ENCODE peak calls at places on chromosome 15, in eight cellular contexts. O, F, L, W, A, V, G and K are unnamed samples.

GRCh38 chr15:67883228-67883773 is 43.5 kb upstream of the RNU6-1 start:
- DNase-seq in G (no peak), L (no peak), O (no peak), F (peak), A (no peak), W (no peak), V (no peak), K (no peak)

GRCh38 chr15:76803049-76803571 is 102.0 kb downstream of the SCAPER start:
- DNase-seq in F (no peak), A (no peak), W (no peak), V (no peak), O (no peak), G (no peak), L (no peak), K (no peak)

GRCh38 chr15:71802770-71803169 is 7.6 kb upstream of the NR2E3 start:
- DNase-seq in L (no peak), A (no peak), V (no peak), G (no peak), F (no peak), O (no peak), W (peak), K (no peak)

GRCh38 chr15:80695911-80696651 is 971 bp downstream of the ABHD17C start:
- DNase-seq in O (peak), G (peak), W (no peak), V (peak), L (no peak), A (no peak), F (peak), K (peak)

GRCh38 chr15:44779761-44780160 is 43.4 kb downstream of the TRIM69 start:
- DNase-seq in V (no peak), W (no peak), F (no peak), G (no peak), O (no peak), A (no peak), L (no peak), K (no peak)

GRCh38 chr15:62866366-62866765 is 176.2 kb upstream of the TPM1 start:
- DNase-seq in G (no peak), F (no peak), L (no peak), O (no peak), V (no peak), A (no peak), W (no peak), K (no peak)

GRCh38 chr15:96343529-96344072 is 13.1 kb downstream of the NR2F2 start:
- DNase-seq in G (no peak), W (no peak), V (no peak), A (no peak), L (no peak), F (no peak), O (no peak), K (no peak)

GRCh38 chr15:70264014-70264492 is 166.3 kb upstream of the TLE3 start:
- DNase-seq in F (no peak), G (no peak), W (no peak), V (peak), O (no peak), L (no peak), A (peak), K (no peak)

GRCh38 chr15:99303881-99304280 is 52.6 kb downstream of the LRRC28 start:
- DNase-seq in L (no peak), F (no peak), V (no peak), O (no peak), A (peak), W (no peak), G (no peak), K (no peak)

GRCh38 chr15:41838400-41838897 is at the start of gene PLA2G4B:
- DNase-seq in V (no peak), F (peak), A (peak), O (no peak), G (no peak), W (no peak), L (no peak), K (peak)

GRCh38 chr15:68315495-68316007 is 38.0 kb downstream of the FEM1B start:
- DNase-seq in O (peak), F (no peak), W (no peak), G (no peak), V (no peak), L (no peak), A (peak), K (no peak)

GRCh38 chr15:62758126-62758951 is 284.2 kb upstream of the TPM1 start:
- DNase-seq in L (peak), O (no peak), F (no peak), V (peak), G (peak), A (no peak), W (no peak), K (peak)

GRCh38 chr15:66212471-66212870 is 41.1 kb downstream of the MEGF11 start:
- DNase-seq in G (no peak), W (no peak), V (no peak), O (peak), F (no peak), L (no peak), A (no peak), K (no peak)

GRCh38 chr15:94306700-94307650 is 75.6 kb downstream of the MCTP2 start:
- DNase-seq in O (no peak), A (no peak), G (no peak), V (peak), W (peak), F (no peak), L (no peak), K (peak)

GRCh38 chr15:50767332-50767861 is 1.9 kb upstream of the SPPL2A start:
- DNase-seq in L (no peak), V (no peak), G (no peak), F (no peak), W (no peak), O (no peak), A (no peak), K (no peak)

GRCh38 chr15:25055356-25056068 is 100.7 kb downstream of the SNRPN start:
- DNase-seq in O (no peak), A (no peak), L (no peak), V (no peak), G (no peak), W (no peak), F (no peak), K (no peak)

GRCh38 chr15:75483961-75484360 is 32.5 kb upstream of the SIN3A start:
- DNase-seq in F (no peak), G (no peak), O (no peak), W (no peak), L (no peak), V (no peak), A (no peak), K (no peak)

GRCh38 chr15:56917652-56918045 is 795 bp upstream of the TCF12 start:
- DNase-seq in F (no peak), L (no peak), A (peak), O (peak), W (peak), G (peak), V (no peak), K (no peak)

GRCh38 chr15:36499751-36500389 is 79.6 kb upstream of the CDIN1 start:
- DNase-seq in W (no peak), V (no peak), A (no peak), O (no peak), L (no peak), F (no peak), G (no peak), K (no peak)

GRCh38 chr15:79918278-79918677 is 21.5 kb upstream of the MTHFS start:
- DNase-seq in F (no peak), O (no peak), L (no peak), W (no peak), A (no peak), G (no peak), V (no peak), K (no peak)

GRCh38 chr15:67405208-67406191 is 115.4 kb upstream of the C15orf61 start:
- DNase-seq in L (no peak), V (peak), O (no peak), A (no peak), F (no peak), G (peak), W (no peak), K (peak)

GRCh38 chr15:50128266-50128665 is 9.2 kb upstream of the ATP8B4 start:
- DNase-seq in O (peak), W (peak), A (peak), L (no peak), G (no peak), F (peak), V (no peak), K (no peak)

GRCh38 chr15:96264801-96265515 is 65.5 kb upstream of the NR2F2 start:
- DNase-seq in W (no peak), O (no peak), L (peak), A (no peak), F (peak), V (no peak), G (peak), K (peak)

GRCh38 chr15:96122077-96123027 is 208.1 kb upstream of the NR2F2 start:
- DNase-seq in V (peak), O (no peak), L (no peak), A (no peak), W (no peak), G (no peak), F (no peak), K (peak)

GRCh38 chr15:56683925-56684324 is 49.4 kb downstream of the ZNF280D start:
- DNase-seq in V (no peak), F (no peak), O (no peak), A (no peak), G (no peak), W (no peak), L (no peak), K (no peak)

GRCh38 chr15:50764331-50765201 is 940 bp downstream of the SPPL2A start:
- DNase-seq in G (no peak), F (no peak), O (peak), A (no peak), L (no peak), W (peak), V (peak), K (peak)

GRCh38 chr15:40445411-40446055 is 4.8 kb downstream of the BAHD1 start:
- DNase-seq in F (no peak), V (peak), G (no peak), A (no peak), L (no peak), W (no peak), O (no peak), K (no peak)

GRCh38 chr15:27821273-27821672 is 277.8 kb downstream of the OCA2 start:
- DNase-seq in V (no peak), A (no peak), W (no peak), L (no peak), F (no peak), G (no peak), O (no peak), K (no peak)

GRCh38 chr15:77144492-77145070 is 73.7 kb upstream of the TSPAN3 start:
- DNase-seq in O (no peak), F (no peak), V (peak), L (no peak), G (no peak), A (no peak), W (no peak), K (peak)

GRCh38 chr15:69679623-69680228 is 227.1 kb downstream of the RPLP1 start:
- DNase-seq in G (no peak), W (no peak), L (no peak), O (no peak), A (no peak), V (no peak), F (no peak), K (no peak)

GRCh38 chr15:89754361-89755154 is 3.5 kb upstream of the MESP1 start:
- DNase-seq in V (no peak), G (no peak), L (no peak), A (no peak), F (no peak), O (no peak), W (no peak), K (no peak)

GRCh38 chr15:88912500-88912921 is 668 bp downstream of the MFGE8 start:
- DNase-seq in L (no peak), W (no peak), F (no peak), A (no peak), G (peak), O (no peak), V (peak), K (peak)

GRCh38 chr15:96330064-96330449 is 443 bp upstream of the NR2F2 start:
- DNase-seq in W (no peak), V (peak), A (peak), L (no peak), O (peak), F (no peak), G (peak), K (peak)

GRCh38 chr15:79329186-79329611 is 18.3 kb downstream of the TMED3 start:
- DNase-seq in W (peak), L (no peak), V (peak), F (no peak), A (peak), G (no peak), O (no peak), K (peak)

GRCh38 chr15:80777137-80777536 is 2.0 kb upstream of the CEMIP start:
- DNase-seq in V (peak), G (no peak), A (no peak), L (no peak), F (no peak), W (no peak), O (no peak), K (peak)

GRCh38 chr15:28267727-28268126 is 54.3 kb downstream of the HERC2 start:
- DNase-seq in F (no peak), W (no peak), L (no peak), O (no peak), V (no peak), A (no peak), G (no peak), K (no peak)